ENCODE peak calls at places on chromosomes 5 and 9, in five cellular contexts. U is prostate gland, D is T-helper 1 cell, L is PC-3, C is endothelial cell. E is an unnamed sample.

GRCh38 chr5:167294861-167295685 is 996.4 kb upstream of the WWC1 start:
- DNase-seq in U (no peak), L (peak; percentile 57), C (no peak), D (no peak), E (peak; percentile 70)

GRCh38 chr5:111142932-111143331 is 50.8 kb downstream of the WDR36 start:
- DNase-seq in L (peak; percentile 32), U (no peak), C (no peak), D (no peak), E (no peak)

GRCh38 chr9:34253460-34253837 is 74.6 kb downstream of the UBAP1 start:
- DNase-seq in C (no peak), D (no peak), U (no peak), L (peak; percentile 23), E (peak; percentile 27)

GRCh38 chr5:172943283-172943841 is 15.9 kb upstream of the RPL26L1 start:
- DNase-seq in L (no peak), C (no peak), D (no peak), U (no peak), E (peak; percentile 41)

GRCh38 chr9:7402704-7403389 is 396.7 kb downstream of the DMAC1 start:
- DNase-seq in C (no peak), L (no peak), U (no peak), D (no peak), E (no peak)

GRCh38 chr5:100860407-100860806 is 42.7 kb downstream of the ST8SIA4 start:
- DNase-seq in D (no peak), U (no peak), L (no peak), C (no peak), E (no peak)

GRCh38 chr9:115300896-115301295 is 182.9 kb upstream of the TNC start:
- DNase-seq in D (no peak), C (no peak), L (no peak), U (no peak), E (no peak)

GRCh38 chr9:94867281-94867841 is 140.9 kb downstream of the AOPEP start:
- DNase-seq in D (no peak), C (no peak), U (peak; percentile 67), L (peak; percentile 79), E (peak; percentile 80)

GRCh38 chr9:18447131-18447530 is 26.8 kb upstream of the ADAMTSL1 start:
- DNase-seq in L (peak; percentile 22), U (peak; percentile 55), C (no peak), D (no peak), E (no peak)

E was measured in BE2C.